ENCODE peak calls at places on chromosomes 7 and 10, in ten cellular contexts. J, R, P, X, G, K, O, S, T and Y are unnamed samples.

GRCh38 chr7:142568430-142569097 is 180.7 kb upstream of the PRSS1 start:
- DNase-seq in J (peak; percentile 90), R (no peak), P (peak; percentile 96), X (no peak), G (no peak), K (peak; percentile 49), O (no peak), S (no peak), T (peak; percentile 67), Y (peak; percentile 88)

GRCh38 chr10:33661580-33662269 is 327.3 kb upstream of the NRP1 start:
- DNase-seq in J (peak; percentile 53), R (no peak), P (peak; percentile 96), X (peak; percentile 83), G (no peak), K (no peak), O (peak; percentile 72), S (peak; percentile 50), T (peak; percentile 67), Y (peak; percentile 56)

GRCh38 chr7:155007947-155008346 is 5.0 kb upstream of the PAXIP1 start:
- DNase-seq in J (no peak), R (no peak), P (peak; percentile 27), X (no peak), G (peak; percentile 69), K (no peak), O (no peak), S (no peak), T (no peak), Y (peak; percentile 22)

GRCh38 chr10:69662173-69662685 is 32.2 kb downstream of the FAM241B start:
- DNase-seq in J (no peak), R (no peak), P (no peak), X (no peak), G (no peak), K (no peak), O (no peak), S (no peak), T (no peak), Y (no peak)

GRCh38 chr10:126014309-126014708 is 117.9 kb downstream of the FANK1 start:
- DNase-seq in J (peak; percentile 93), R (no peak), P (peak; percentile 68), X (no peak), G (no peak), K (peak; percentile 7), O (no peak), S (no peak), T (peak; percentile 49), Y (peak; percentile 88)

GRCh38 chr7:128030999-128031681 is at the start of gene LRRC4:
- DNase-seq in J (peak; percentile 37), R (no peak), P (peak; percentile 78), X (peak; percentile 65), G (peak; percentile 85), K (no peak), O (peak; percentile 61), S (peak; percentile 39), T (no peak), Y (peak; percentile 59)

GRCh38 chr10:35928017-35928619 is 286.0 kb upstream of the FZD8 start:
- DNase-seq in J (no peak), R (no peak), P (peak; percentile 6), X (no peak), G (no peak), K (no peak), O (no peak), S (no peak), T (no peak), Y (peak; percentile 30)

GRCh38 chr7:129559564-129559963 is 52.0 kb upstream of the NRF1 start:
- DNase-seq in J (no peak), R (no peak), P (no peak), X (no peak), G (no peak), K (no peak), O (no peak), S (no peak), T (no peak), Y (no peak)

GRCh38 chr7:90412458-90413184 is 9.4 kb downstream of the CLDN12 start:
- DNase-seq in J (no peak), R (no peak), P (peak; percentile 15), X (no peak), G (peak; percentile 33), K (no peak), O (peak; percentile 65), S (peak; percentile 67), T (no peak), Y (peak; percentile 29)
- TF ChIP-seq CTCF in J (peak; percentile 35), R (peak; percentile 13), P (no peak), X (no peak), G (peak; percentile 49), K (peak; percentile 10), O (peak; percentile 20), S (peak; percentile 41), T (peak; percentile 10), Y (peak; percentile 53)

GRCh38 chr10:14588084-14588937 is 186.4 kb downstream of the FAM107B start:
- DNase-seq in J (peak; percentile 84), R (peak; percentile 98), P (peak; percentile 98), X (no peak), G (no peak), K (peak; percentile 97), O (no peak), S (no peak), T (peak; percentile 99), Y (peak; percentile 92)

GRCh38 chr10:14585287-14586193 is 189.2 kb downstream of the FAM107B start:
- DNase-seq in J (no peak), R (no peak), P (no peak), X (no peak), G (no peak), K (no peak), O (no peak), S (no peak), T (no peak), Y (no peak)

GRCh38 chr10:14586901-14587300 is 187.8 kb downstream of the FAM107B start:
- DNase-seq in J (no peak), R (no peak), P (no peak), X (no peak), G (no peak), K (no peak), O (no peak), S (no peak), T (no peak), Y (no peak)

GRCh38 chr10:14584643-14585042 is 190.1 kb downstream of the FAM107B start:
- DNase-seq in J (no peak), R (no peak), P (no peak), X (no peak), G (no peak), K (no peak), O (no peak), S (no peak), T (no peak), Y (no peak)

DNA sequence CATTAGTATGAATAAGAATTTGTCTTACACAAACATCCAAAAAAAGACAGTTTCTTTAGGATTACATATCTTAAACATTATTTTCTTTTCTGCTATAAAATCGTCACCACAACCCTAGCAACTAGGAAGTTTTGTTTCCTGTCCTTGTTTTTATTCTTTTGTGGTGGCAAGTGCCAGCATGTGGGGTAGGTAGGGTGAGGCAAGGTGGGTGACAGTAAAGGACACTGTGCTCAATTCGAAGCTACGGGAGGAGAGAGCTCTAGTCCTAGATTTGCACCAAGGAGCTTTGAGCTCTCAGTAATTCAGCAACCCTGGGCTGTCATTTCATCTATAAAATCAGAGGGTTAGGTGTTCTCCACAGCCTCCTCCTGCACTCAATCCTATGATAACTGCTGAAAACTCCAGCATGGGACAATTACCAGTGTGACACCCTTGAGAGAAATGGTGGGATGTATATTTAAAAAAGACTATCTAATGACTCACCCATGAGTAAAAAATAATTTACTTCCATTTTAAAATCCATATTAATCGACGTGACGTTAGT is 187.1 kb downstream of the FAM107B start:
- DNase-seq in J (no peak), R (no peak), P (no peak), X (no peak), G (no peak), K (no peak), O (no peak), S (no peak), T (no peak), Y (no peak)
- H3K4me3 ChIP-seq in J (no peak overlapping the region), R (peak overlapping the region; percentile 6), P (no peak overlapping the region), X (no peak overlapping the region), G (no peak overlapping the region), K (peak overlapping the region; percentile 29), O (no peak overlapping the region), S (no peak overlapping the region), T (no peak overlapping the region), Y (no peak overlapping the region)

GRCh38 chr10:117419921-117420320 is 44.7 kb upstream of the PDZD8 start:
- DNase-seq in J (no peak), R (no peak), P (peak; percentile 65), X (no peak), G (no peak), K (no peak), O (no peak), S (no peak), T (no peak), Y (no peak)

GRCh38 chr10:117424171-117424570 is 48.9 kb upstream of the PDZD8 start:
- DNase-seq in J (no peak), R (no peak), P (no peak), X (no peak), G (no peak), K (no peak), O (no peak), S (no peak), T (no peak), Y (no peak)

GRCh38 chr10:117420768-117421167 is 45.5 kb upstream of the PDZD8 start:
- DNase-seq in J (no peak), R (no peak), P (no peak), X (no peak), G (no peak), K (no peak), O (no peak), S (no peak), T (no peak), Y (no peak)

GRCh38 chr10:117424789-117425649 is 49.8 kb upstream of the PDZD8 start:
- DNase-seq in J (no peak), R (no peak), P (no peak), X (no peak), G (peak; percentile 37), K (no peak), O (no peak), S (no peak), T (no peak), Y (no peak)

GRCh38 chr10:117421985-117422384 is 46.7 kb upstream of the PDZD8 start:
- DNase-seq in J (no peak), R (no peak), P (no peak), X (no peak), G (no peak), K (no peak), O (no peak), S (no peak), T (no peak), Y (no peak)
- TF ChIP-seq CTCF in J (no peak), R (no peak), P (no peak), X (no peak), G (no peak), K (no peak), O (no peak), S (no peak), T (no peak), Y (no peak)

GRCh38 chr10:92757720-92758119 is 68.0 kb downstream of the HHEX start:
- DNase-seq in J (no peak), R (no peak), P (no peak), X (no peak), G (no peak), K (no peak), O (no peak), S (no peak), T (no peak), Y (no peak)

GRCh38 chr10:92758594-92758993 is 68.8 kb downstream of the HHEX start:
- DNase-seq in J (no peak), R (no peak), P (no peak), X (no peak), G (no peak), K (no peak), O (no peak), S (no peak), T (no peak), Y (no peak)

GRCh38 chr10:92755725-92756124 is 66.0 kb downstream of the HHEX start:
- DNase-seq in J (no peak), R (no peak), P (no peak), X (no peak), G (no peak), K (no peak), O (no peak), S (no peak), T (no peak), Y (peak; percentile 46)

GRCh38 chr10:92756233-92757065 is 66.7 kb downstream of the HHEX start:
- DNase-seq in J (no peak), R (no peak), P (no peak), X (no peak), G (no peak), K (no peak), O (no peak), S (no peak), T (no peak), Y (peak; percentile 46)

GRCh38 chr10:92757066-92757716 is 67.4 kb downstream of the HHEX start:
- DNase-seq in J (peak; percentile 71), R (peak; percentile 26), P (peak; percentile 81), X (peak; percentile 89), G (peak; percentile 59), K (peak; percentile 63), O (peak; percentile 81), S (peak; percentile 72), T (peak; percentile 69), Y (peak; percentile 90)
- H3K4me3 ChIP-seq in J (no peak overlapping the region), R (no peak overlapping the region), P (no peak overlapping the region), X (no peak overlapping the region), G (no peak overlapping the region), K (no peak overlapping the region), O (no peak overlapping the region), S (no peak overlapping the region), T (no peak overlapping the region), Y (no peak overlapping the region)